ENCODE peak calls at places on chromosomes 12 and 14, in six cellular contexts. P, R, X, I, T and O are unnamed samples.

GRCh38 chr12:6336859-6337744 is 4.8 kb downstream of the TNFRSF1A start:
- DNase-seq in P (no peak), R (peak), X (peak), I (no peak), T (peak), O (no peak)

GRCh38 chr12:54975875-54976274 is 8.7 kb downstream of the TESPA1 start:
- DNase-seq in P (no peak), R (no peak), X (no peak), I (no peak), T (no peak), O (no peak)

GRCh38 chr12:106048016-106048415 is 90.7 kb downstream of the NUAK1 start:
- DNase-seq in P (no peak), R (no peak), X (no peak), I (no peak), T (no peak), O (no peak)

GRCh38 chr12:13220848-13221247 is 24.3 kb downstream of the EMP1 start:
- DNase-seq in P (no peak), R (no peak), X (no peak), I (no peak), T (no peak), O (no peak)

GRCh38 chr14:88198441-88198840 is 124.6 kb downstream of the KCNK10 start:
- DNase-seq in P (no peak), R (no peak), X (no peak), I (no peak), T (no peak), O (no peak)

GRCh38 chr12:24488091-24488596 is 460.8 kb downstream of the BCAT1 start:
- DNase-seq in P (no peak), R (no peak), X (no peak), I (no peak), T (no peak), O (no peak)

GRCh38 chr14:29821665-29822429 is 105.8 kb downstream of the PRKD1 start:
- DNase-seq in P (no peak), R (no peak), X (no peak), I (no peak), T (no peak), O (peak)

GRCh38 chr12:47098099-47098498 is 18.3 kb upstream of the AMIGO2 start:
- DNase-seq in P (no peak), R (no peak), X (no peak), I (no peak), T (no peak), O (no peak)

GRCh38 chr14:102684276-102684663 is 91.8 kb downstream of the RCOR1 start:
- DNase-seq in P (no peak), R (no peak), X (no peak), I (no peak), T (no peak), O (no peak)

GRCh38 chr12:119528241-119528640 is 65.3 kb upstream of the TMEM233 start:
- DNase-seq in P (no peak), R (no peak), X (no peak), I (peak), T (no peak), O (no peak)

GRCh38 chr12:109741286-109741969 is 27.8 kb downstream of the FAM222A start:
- DNase-seq in P (no peak), R (peak), X (no peak), I (no peak), T (no peak), O (no peak)

GRCh38 chr14:54301349-54301748 is 95.5 kb upstream of the CDKN3 start:
- DNase-seq in P (no peak), R (no peak), X (no peak), I (no peak), T (no peak), O (no peak)

GRCh38 chr12:48968004-48968403 is 3.5 kb downstream of the WNT10B start:
- DNase-seq in P (no peak), R (no peak), X (no peak), I (no peak), T (no peak), O (no peak)

GRCh38 chr14:51283402-51283825 is 43.4 kb downstream of the TMX1 start:
- DNase-seq in P (peak), R (no peak), X (peak), I (peak), T (peak), O (peak)

GRCh38 chr12:53427905-53428594 is 4.4 kb downstream of the AMHR2 start:
- DNase-seq in P (no peak), R (no peak), X (no peak), I (peak), T (no peak), O (no peak)

GRCh38 chr12:114625294-114625851 is 58.6 kb downstream of the TBX3 start:
- DNase-seq in P (peak), R (peak), X (peak), I (peak), T (peak), O (no peak)

GRCh38 chr14:60331201-60332045 is 82.4 kb downstream of the PPM1A start:
- DNase-seq in P (peak), R (peak), X (peak), I (peak), T (peak), O (peak)

GRCh38 chr14:80004871-80005270 is 206.4 kb downstream of the DIO2 start:
- DNase-seq in P (no peak), R (no peak), X (no peak), I (no peak), T (no peak), O (no peak)

GRCh38 chr14:93002851-93003298 is 79.9 kb downstream of the CHGA start:
- DNase-seq in P (no peak), R (no peak), X (no peak), I (no peak), T (no peak), O (no peak)

GRCh38 chr14:62322216-62322615 is 560.0 kb downstream of the SNAPC1 start:
- DNase-seq in P (no peak), R (no peak), X (no peak), I (no peak), T (no peak), O (no peak)

GRCh38 chr14:61218765-61219164 is 62.4 kb downstream of the TMEM30B start:
- DNase-seq in P (no peak), R (no peak), X (no peak), I (no peak), T (no peak), O (no peak)

GRCh38 chr14:106506901-106507305 is 980.5 kb downstream of the TMEM121 start:
- DNase-seq in P (no peak), R (peak), X (peak), I (no peak), T (no peak), O (no peak)

GRCh38 chr12:7190268-7191055 is 976 bp downstream of the PEX5 start:
- DNase-seq in P (no peak), R (no peak), X (peak), I (peak), T (no peak), O (peak)